ENCODE peak calls at places on chromosome 10, in six cellular contexts. H is tibial artery, J is breast epithelium, M is brain microvascular endothelial cell, W is AG04449, D is epithelial cell of esophagus. N is an unnamed sample.

GRCh38 chr10:128070721-128071416 is 55.4 kb downstream of the MKI67 start:
- DNase-seq in H (peak), D (no peak), W (no peak), M (no peak), J (no peak), N (no peak)

GRCh38 chr10:79146611-79147130 is 77.9 kb downstream of the ZMIZ1 start:
- DNase-seq in J (peak), H (peak), W (no peak), M (no peak), D (no peak), N (no peak)

GRCh38 chr10:11804336-11804735 is 18.8 kb upstream of the PROSER2 start:
- DNase-seq in D (no peak), H (no peak), M (no peak), W (no peak), J (no peak), N (no peak)

GRCh38 chr10:6242089-6242488 is 39.4 kb downstream of the PFKFB3 start:
- DNase-seq in M (no peak), D (no peak), H (no peak), J (no peak), W (no peak), N (no peak)

GRCh38 chr10:76034236-76035009 is 603.0 kb downstream of the LRMDA start:
- DNase-seq in W (no peak), M (no peak), J (no peak), H (no peak), D (no peak), N (no peak)

GRCh38 chr10:31426425-31426824 is 107.4 kb downstream of the ZEB1 start:
- DNase-seq in D (peak), J (no peak), W (peak), M (peak), H (no peak), N (no peak)

GRCh38 chr10:83012866-83013265 is 1126.4 kb upstream of the GHITM start:
- DNase-seq in W (peak), M (peak), J (no peak), H (no peak), D (peak), N (no peak)

GRCh38 chr10:96228408-96229019 is 42.9 kb downstream of the BLNK start:
- DNase-seq in W (no peak), H (no peak), D (no peak), J (no peak), M (no peak), N (no peak)

GRCh38 chr10:121608669-121609190 is 10.5 kb upstream of the FGFR2 start:
- DNase-seq in W (no peak), M (no peak), D (peak), H (peak), J (no peak), N (no peak)

GRCh38 chr10:8051851-8052257 is 2.6 kb upstream of the GATA3 start:
- DNase-seq in M (no peak), H (peak), J (no peak), W (no peak), D (no peak), N (no peak)

GRCh38 chr10:129784286-129784685 is 179.8 kb downstream of the EBF3 start:
- DNase-seq in D (no peak), J (no peak), H (peak), M (no peak), W (no peak), N (no peak)

GRCh38 chr10:63466168-63466935 is 575 bp upstream of the JMJD1C start:
- DNase-seq in W (no peak), H (no peak), M (peak), D (peak), J (peak), N (peak)

GRCh38 chr10:75099952-75100763 is 11.3 kb upstream of the SAMD8 start:
- DNase-seq in M (peak), D (peak), H (peak), J (peak), W (no peak), N (no peak)

GRCh38 chr10:51770719-51771118 is 71.3 kb upstream of the CSTF2T start:
- DNase-seq in J (no peak), D (peak), W (no peak), M (no peak), H (no peak), N (no peak)

GRCh38 chr10:5538446-5538845 is 13.7 kb downstream of the CALML3 start:
- DNase-seq in D (peak), W (no peak), J (peak), H (peak), M (no peak), N (no peak)

GRCh38 chr10:49177391-49178355 is 10.5 kb downstream of the TMEM273 start:
- DNase-seq in J (peak), D (peak), H (peak), W (peak), M (peak), N (peak)

GRCh38 chr10:61992059-61992460 is 90.6 kb downstream of the ARID5B start:
- DNase-seq in H (no peak), D (peak), W (no peak), J (no peak), M (peak), N (no peak)

GRCh38 chr10:93126484-93127052 is 52.9 kb downstream of the CYP26A1 start:
- DNase-seq in M (no peak), D (no peak), J (no peak), W (no peak), H (no peak), N (no peak)

GRCh38 chr10:75924309-75924920 is 493.0 kb downstream of the LRMDA start:
- DNase-seq in H (no peak), M (no peak), D (no peak), J (no peak), W (no peak), N (no peak)

GRCh38 chr10:129773359-129773990 is 190.6 kb downstream of the EBF3 start:
- DNase-seq in H (no peak), M (no peak), W (no peak), D (no peak), J (peak), N (no peak)

GRCh38 chr10:27745380-27745718 is 270 bp downstream of the MKX start:
- DNase-seq in W (no peak), H (no peak), J (no peak), M (no peak), D (no peak), N (no peak)

GRCh38 chr10:27747096-27747451 is 1.5 kb upstream of the MKX start:
- DNase-seq in M (no peak), J (no peak), H (no peak), D (no peak), W (no peak), N (no peak)

GRCh38 chr10:27744478-27745379 is 890 bp downstream of the MKX start:
- DNase-seq in W (no peak), D (peak), H (peak), M (no peak), J (no peak), N (no peak)

GRCh38 chr10:27746364-27747095 is 911 bp upstream of the MKX start:
- DNase-seq in J (no peak), D (peak), M (no peak), H (no peak), W (no peak), N (no peak)

GRCh38 chr10:27745719-27746363 is at the start of gene MKX:
- DNase-seq in H (peak), M (peak), D (peak), J (no peak), W (no peak), N (no peak)
- H3K4me3 ChIP-seq in H (peak), M (peak), D (no peak), J (peak), W (peak), N (peak)

GRCh38 chr10:132223156-132223590 is 36.4 kb downstream of the DPYSL4 start:
- DNase-seq in W (peak), D (peak), J (peak), H (peak), M (peak), N (peak)

GRCh38 chr10:132222726-132223125 is 36.0 kb downstream of the DPYSL4 start:
- DNase-seq in H (no peak), J (no peak), M (no peak), D (no peak), W (no peak), N (no peak)

GRCh38 chr10:132220061-132220460 is 33.3 kb downstream of the DPYSL4 start:
- DNase-seq in W (no peak), H (no peak), M (no peak), D (no peak), J (no peak), N (no peak)

GRCh38 chr10:132223611-132224342 is 37.0 kb downstream of the DPYSL4 start:
- DNase-seq in J (no peak), D (no peak), W (no peak), H (no peak), M (no peak), N (no peak)

GRCh38 chr10:132219486-132219885 is 32.7 kb downstream of the DPYSL4 start:
- DNase-seq in H (no peak), W (no peak), D (no peak), M (no peak), J (no peak), N (no peak)
- TF ChIP-seq CTCF in H (no peak), W (no peak), D (no peak), M (peak), J (no peak), N (peak)

GRCh38 chr10:117133273-117134083 is 4.6 kb downstream of the VAX1 start:
- DNase-seq in M (no peak), H (peak), J (no peak), D (no peak), W (no peak), N (no peak)
- H3K4me3 ChIP-seq in M (no peak), H (no peak), J (no peak), D (no peak), W (no peak), N (no peak)

GRCh38 chr10:15112657-15113056 is 15.5 kb downstream of the RPP38 start:
- DNase-seq in D (no peak), M (no peak), W (no peak), J (no peak), H (no peak), N (no peak)
- TF ChIP-seq CTCF in D (no peak), M (no peak), W (no peak), J (no peak), H (no peak), N (no peak)

DNA sequence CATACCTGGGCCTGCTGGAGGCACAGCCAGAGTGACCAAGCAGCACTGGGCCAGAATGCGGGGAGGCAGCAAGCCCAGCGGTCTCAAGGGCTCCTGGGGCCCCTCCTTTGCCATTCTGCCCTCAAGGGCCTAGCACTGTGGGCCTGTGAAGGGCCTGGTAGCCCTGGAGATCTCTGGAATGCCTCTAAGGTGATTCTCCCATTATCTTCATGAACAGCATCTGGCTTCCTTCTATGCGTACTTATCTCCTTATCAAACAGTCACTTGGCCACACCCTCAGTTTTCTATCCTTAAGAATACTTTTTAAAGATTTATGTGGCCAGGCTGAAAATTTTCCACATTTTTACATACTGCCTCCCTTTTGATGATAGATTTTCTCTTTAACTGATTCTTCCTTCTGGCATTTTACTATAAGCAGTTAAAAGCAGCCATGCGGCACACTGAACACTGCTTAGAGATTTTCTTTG is 67.5 kb upstream of the CCNY start:
- DNase-seq in M (no peak), D (no peak), W (no peak), J (no peak), H (no peak), N (no peak)
- H3K4me3 ChIP-seq in M (no peak), D (no peak), W (no peak), J (no peak), H (no peak), N (no peak)

GRCh38 chr10:104146871-104147270 is 24.9 kb downstream of the SFR1 start:
- DNase-seq in M (no peak), H (no peak), D (no peak), J (no peak), W (no peak), N (no peak)
- TF ChIP-seq CTCF in M (no peak), H (no peak), D (no peak), J (no peak), W (no peak), N (no peak)

N was measured in epithelial cell of proximal tubule.